ENCODE peak calls at places on chromosomes 11 and 22, in ten cellular contexts. T is left ventricle myocardium inferior; U is adrenal gland; M is CD8-positive, alpha-beta T cell; D is PC-3; P is H9; Y is fibroblast of lung; J is caudate nucleus; R is AG04450; N is ovary. H is an unnamed sample.
A peak's percentile ranks its signal among the peaks of the same experiment; 100 is the strongest.

GRCh38 chr11:3219281-3219892 is 774 bp upstream of the MRGPRG start:
- DNase-seq in P (peak; percentile 27), M (no peak), N (peak; percentile 7), U (peak; percentile 4), T (no peak), J (no peak), Y (no peak), R (no peak), D (no peak), H (no peak)

GRCh38 chr22:42685941-42686666 is 34.6 kb downstream of the A4GALT start:
- DNase-seq in N (peak; percentile 61), J (no peak), M (no peak), P (no peak), R (no peak), T (peak; percentile 81), D (no peak), Y (peak; percentile 73), U (peak; percentile 39), H (no peak)

GRCh38 chr22:17243524-17243923 is 24.3 kb upstream of the ADA2 start:
- DNase-seq in T (no peak), M (no peak), Y (no peak), U (peak; percentile 27), N (no peak), D (peak; percentile 12), J (no peak), P (no peak), R (no peak), H (no peak)

GRCh38 chr11:34313099-34313517 is 44.7 kb downstream of the ABTB2 start:
- DNase-seq in D (no peak), J (no peak), T (no peak), M (no peak), N (no peak), P (peak; percentile 37), U (peak; percentile 21), Y (no peak), R (no peak), H (no peak)

GRCh38 chr11:10592331-10592730 is 23.9 kb upstream of the LYVE1 start:
- DNase-seq in D (peak; percentile 91), N (no peak), M (no peak), J (no peak), T (no peak), P (no peak), Y (peak; percentile 95), R (peak; percentile 84), U (no peak), H (no peak)

GRCh38 chr22:49856766-49857618 is 3.3 kb downstream of the ZBED4 start:
- DNase-seq in R (no peak), N (no peak), D (no peak), U (no peak), P (no peak), T (no peak), J (no peak), Y (no peak), M (no peak), H (no peak)

GRCh38 chr11:121890377-121890776 is 225.6 kb downstream of the BLID start:
- DNase-seq in T (no peak), N (no peak), D (peak; percentile 88), R (no peak), M (no peak), J (no peak), U (no peak), P (no peak), Y (peak; percentile 73), H (no peak)

GRCh38 chr11:92376146-92376599 is 151.6 kb downstream of the FAT3 start:
- DNase-seq in P (no peak), J (no peak), T (no peak), M (no peak), R (peak; percentile 38), D (no peak), N (no peak), U (no peak), Y (peak; percentile 75), H (no peak)

GRCh38 chr11:61754534-61755482 is 2.4 kb downstream of the MYRF start:
- DNase-seq in J (no peak), D (no peak), U (no peak), T (no peak), N (peak; percentile 76), M (no peak), Y (peak; percentile 15), P (no peak), R (no peak), H (no peak)

GRCh38 chr11:50278756-50279155 is 246.1 kb downstream of the OR4C45 start:
- DNase-seq in M (no peak), U (no peak), T (no peak), P (no peak), D (no peak), Y (no peak), R (no peak), J (no peak), N (no peak), H (no peak)

DNA sequence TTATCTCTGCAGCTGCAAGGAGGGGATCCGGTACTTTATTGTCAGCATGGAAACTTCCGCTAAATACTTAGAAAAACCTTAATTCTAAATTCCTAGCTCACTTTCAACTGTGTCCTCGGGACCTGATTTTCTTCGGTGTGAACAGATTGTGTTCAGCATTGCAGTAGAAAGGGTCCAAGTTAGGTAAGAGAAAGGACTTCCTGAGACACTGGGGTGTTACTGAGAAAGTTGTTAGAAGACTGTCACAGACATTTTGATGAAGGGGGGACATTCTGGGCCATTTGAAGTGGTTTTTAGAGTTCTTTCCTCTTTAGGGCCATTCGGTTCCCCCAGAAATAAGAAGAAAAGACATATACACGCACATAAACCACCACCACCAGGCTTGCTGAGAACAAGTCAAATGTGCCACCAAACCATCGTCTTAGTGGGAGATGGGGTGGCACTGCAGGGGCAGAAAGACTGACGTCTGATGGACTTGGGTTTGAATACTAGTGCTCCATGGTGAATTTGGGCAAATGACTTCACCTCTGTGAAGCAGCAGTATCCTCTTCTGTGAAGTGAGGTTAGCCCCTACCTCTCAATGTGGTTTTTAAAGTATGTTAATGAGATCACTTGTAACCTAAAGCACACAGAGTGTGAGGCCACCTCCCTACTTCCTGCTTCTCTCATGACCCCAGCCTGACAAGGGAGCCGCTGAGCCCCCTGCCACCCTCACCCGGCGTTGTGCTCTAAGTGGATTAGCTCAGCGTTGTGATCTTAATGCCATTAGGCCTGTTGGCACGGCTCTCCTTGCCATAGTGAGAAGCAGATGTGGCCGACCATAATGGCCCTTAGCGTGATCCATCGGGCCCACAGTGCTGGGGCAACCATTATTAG is 14.2 kb downstream of the ZBTB16 start:
- DNase-seq in R (no peak), P (no peak), M (no peak), D (no peak), Y (no peak), N (no peak), U (no peak), T (no peak), J (no peak), H (no peak)
- H3K27ac ChIP-seq in R (no peak overlapping the region), P (no peak overlapping the region), M (peak overlapping the region; percentile 22), D (no peak overlapping the region), Y (no peak overlapping the region), N (no peak overlapping the region), U (no peak overlapping the region), T (peak overlapping the region; percentile 90), J (no peak overlapping the region), H (peak overlapping the region; percentile 97)

GRCh38 chr11:1224491-1225385 is 1.9 kb downstream of the MUC5B start:
- DNase-seq in N (no peak), D (peak; percentile 28), U (no peak), R (no peak), M (no peak), P (peak; percentile 70), Y (no peak), T (no peak), J (no peak), H (no peak)
- H3K27ac ChIP-seq in N (no peak overlapping the region), D (peak overlapping the region; percentile 43), U (no peak overlapping the region), R (no peak overlapping the region), M (no peak overlapping the region), P (no peak overlapping the region), Y (no peak overlapping the region), T (no peak overlapping the region), J (no peak overlapping the region), H (no peak overlapping the region)

GRCh38 chr22:19815823-19816290 is 38.8 kb downstream of the GNB1L start:
- DNase-seq in N (no peak), U (no peak), D (no peak), P (no peak), T (no peak), M (no peak), J (no peak), R (no peak), Y (no peak), H (no peak)

GRCh38 chr22:19817561-19818263 is 37.0 kb downstream of the GNB1L start:
- DNase-seq in N (no peak), Y (no peak), R (no peak), P (peak; percentile 24), U (no peak), J (no peak), T (no peak), D (no peak), M (no peak), H (peak; percentile 64)

GRCh38 chr22:19818264-19819208 is 36.1 kb downstream of the GNB1L start:
- DNase-seq in Y (no peak), P (peak; percentile 26), D (no peak), T (no peak), J (no peak), U (no peak), R (no peak), M (no peak), N (no peak), H (peak; percentile 2)

GRCh38 chr22:19815093-19815822 is 39.4 kb downstream of the GNB1L start:
- DNase-seq in P (no peak), D (no peak), Y (no peak), N (no peak), J (no peak), R (no peak), M (no peak), T (no peak), U (no peak), H (no peak)

DNA sequence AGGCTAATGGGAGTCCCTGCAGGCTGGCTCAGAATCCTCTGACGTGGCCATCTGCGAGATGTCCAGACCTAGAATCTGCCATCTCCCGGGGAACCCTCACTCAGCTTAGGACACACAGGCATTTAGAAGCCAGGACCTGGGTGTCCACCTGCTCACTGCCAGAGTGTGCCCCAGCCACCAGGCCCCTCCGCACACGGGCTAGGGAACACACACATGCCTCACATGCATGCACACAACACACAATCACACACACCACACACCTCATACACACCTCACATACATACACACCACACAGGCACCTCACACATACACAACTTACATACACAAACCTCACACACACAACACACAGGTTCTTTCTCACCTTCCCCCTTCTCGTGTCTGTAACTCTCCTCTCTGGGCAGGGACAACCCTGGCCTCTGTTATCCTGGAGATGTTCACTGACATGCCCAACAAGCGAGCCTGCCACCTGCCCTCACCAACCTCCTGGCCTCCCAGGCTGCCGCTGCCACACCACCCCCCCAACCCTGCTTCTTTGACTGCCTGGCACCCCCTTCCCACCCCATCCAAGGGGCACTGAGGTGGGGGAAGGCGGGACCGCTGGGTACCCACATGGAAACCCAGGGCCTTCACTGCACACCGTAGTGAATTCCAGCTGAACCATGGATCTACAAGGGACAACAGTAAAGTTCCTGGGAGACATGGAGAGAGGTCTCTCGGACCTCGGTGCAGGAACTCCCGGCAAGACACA is 38.1 kb downstream of the GNB1L start:
- DNase-seq in R (no peak), P (no peak), U (no peak), M (no peak), D (no peak), J (no peak), N (no peak), T (no peak), Y (no peak), H (no peak)
- H3K27ac ChIP-seq in R (no peak overlapping the region), P (no peak overlapping the region), U (no peak overlapping the region), M (no peak overlapping the region), D (no peak overlapping the region), J (no peak overlapping the region), N (no peak overlapping the region), T (no peak overlapping the region), Y (no peak overlapping the region), H (no peak overlapping the region)

GRCh38 chr22:27798526-27799333 is 2.8 kb downstream of the MN1 start:
- DNase-seq in J (no peak), P (peak; percentile 57), N (peak; percentile 24), U (no peak), M (no peak), T (no peak), D (no peak), R (no peak), Y (no peak), H (no peak)
- H3K27ac ChIP-seq in J (peak overlapping the region; percentile 76), P (no peak overlapping the region), N (no peak overlapping the region), U (no peak overlapping the region), M (no peak overlapping the region), T (peak overlapping the region; percentile 93), D (no peak overlapping the region), R (no peak overlapping the region), Y (no peak overlapping the region), H (no peak overlapping the region)

H was measured in thyroid gland.